ENCODE peak calls at places on chromosomes 1 and 21, in nine cellular contexts. One of them, this sample, is unnamed.

GRCh38 chr1:178928985-178929384 is 58.1 kb upstream of the ANGPTL1 start:
- DNase-seq in activated T-cell treated with anti-CD3 and anti-CD28 coated beads, Interleukin-2, amount 50 U/mL, for 72 hours: no peak
- DNase-seq in endothelial cell of umbilical vein: peak
- DNase-seq in T-cell: no peak
- DNase-seq in CD8-positive, alpha-beta memory T cell: no peak
- DNase-seq in A172: no peak
- DNase-seq in A673: no peak
- DNase-seq in NCI-H1092: no peak
- DNase-seq in EH: no peak
- DNase-seq in this sample: no peak

GRCh38 chr21:36664678-36665022 is 34.3 kb upstream of the SIM2 start:
- DNase-seq in NCI-H1092: no peak
- DNase-seq in A673: no peak
- DNase-seq in endothelial cell of umbilical vein: no peak
- DNase-seq in activated T-cell treated with anti-CD3 and anti-CD28 coated beads, Interleukin-2, amount 50 U/mL, for 72 hours: no peak
- DNase-seq in EH: no peak
- DNase-seq in A172: no peak
- DNase-seq in CD8-positive, alpha-beta memory T cell: no peak
- DNase-seq in T-cell: no peak
- DNase-seq in this sample: no peak

GRCh38 chr1:53587252-53587992 is 128.2 kb downstream of the DMRTB1 start:
- DNase-seq in EH: no peak
- DNase-seq in A673: no peak
- DNase-seq in A172: no peak
- DNase-seq in T-cell: no peak
- DNase-seq in CD8-positive, alpha-beta memory T cell: no peak
- DNase-seq in endothelial cell of umbilical vein: no peak
- DNase-seq in NCI-H1092: no peak
- DNase-seq in activated T-cell treated with anti-CD3 and anti-CD28 coated beads, Interleukin-2, amount 50 U/mL, for 72 hours: no peak
- DNase-seq in this sample: peak

GRCh38 chr1:203239906-203240305 is 10.4 kb upstream of the CHIT1 start:
- DNase-seq in endothelial cell of umbilical vein: no peak
- DNase-seq in A172: no peak
- DNase-seq in activated T-cell treated with anti-CD3 and anti-CD28 coated beads, Interleukin-2, amount 50 U/mL, for 72 hours: no peak
- DNase-seq in EH: no peak
- DNase-seq in NCI-H1092: no peak
- DNase-seq in A673: no peak
- DNase-seq in CD8-positive, alpha-beta memory T cell: no peak
- DNase-seq in T-cell: no peak
- DNase-seq in this sample: no peak

GRCh38 chr1:218374972-218375371 is 29.8 kb downstream of the TGFB2 start:
- DNase-seq in T-cell: no peak
- DNase-seq in NCI-H1092: no peak
- DNase-seq in A673: no peak
- DNase-seq in A172: peak
- DNase-seq in EH: peak
- DNase-seq in activated T-cell treated with anti-CD3 and anti-CD28 coated beads, Interleukin-2, amount 50 U/mL, for 72 hours: no peak
- DNase-seq in CD8-positive, alpha-beta memory T cell: no peak
- DNase-seq in endothelial cell of umbilical vein: peak
- DNase-seq in this sample: no peak

GRCh38 chr1:119966020-119966419 is 69.7 kb upstream of the ADAM30 start:
- DNase-seq in T-cell: no peak
- DNase-seq in endothelial cell of umbilical vein: no peak
- DNase-seq in EH: peak
- DNase-seq in activated T-cell treated with anti-CD3 and anti-CD28 coated beads, Interleukin-2, amount 50 U/mL, for 72 hours: no peak
- DNase-seq in A172: no peak
- DNase-seq in NCI-H1092: no peak
- DNase-seq in CD8-positive, alpha-beta memory T cell: no peak
- DNase-seq in A673: no peak
- DNase-seq in this sample: no peak

GRCh38 chr1:114428083-114428754 is 82.8 kb downstream of the TRIM33 start:
- DNase-seq in endothelial cell of umbilical vein: peak
- DNase-seq in A172: no peak
- DNase-seq in NCI-H1092: no peak
- DNase-seq in A673: peak
- DNase-seq in T-cell: peak
- DNase-seq in CD8-positive, alpha-beta memory T cell: no peak
- DNase-seq in EH: peak
- DNase-seq in activated T-cell treated with anti-CD3 and anti-CD28 coated beads, Interleukin-2, amount 50 U/mL, for 72 hours: no peak
- DNase-seq in this sample: no peak

GRCh38 chr1:248681651-248682050 is 20.9 kb downstream of the OR14I1 start:
- DNase-seq in T-cell: no peak
- DNase-seq in activated T-cell treated with anti-CD3 and anti-CD28 coated beads, Interleukin-2, amount 50 U/mL, for 72 hours: no peak
- DNase-seq in EH: no peak
- DNase-seq in A673: no peak
- DNase-seq in endothelial cell of umbilical vein: no peak
- DNase-seq in A172: no peak
- DNase-seq in NCI-H1092: no peak
- DNase-seq in CD8-positive, alpha-beta memory T cell: no peak
- DNase-seq in this sample: peak

GRCh38 chr1:173447224-173447623 is 29.9 kb upstream of the PRDX6 start:
- DNase-seq in T-cell: no peak
- DNase-seq in A172: no peak
- DNase-seq in A673: no peak
- DNase-seq in endothelial cell of umbilical vein: no peak
- DNase-seq in activated T-cell treated with anti-CD3 and anti-CD28 coated beads, Interleukin-2, amount 50 U/mL, for 72 hours: no peak
- DNase-seq in CD8-positive, alpha-beta memory T cell: no peak
- DNase-seq in NCI-H1092: no peak
- DNase-seq in EH: no peak
- DNase-seq in this sample: no peak

GRCh38 chr21:41247561-41247968 is 69.0 kb upstream of the FAM3B start:
- DNase-seq in endothelial cell of umbilical vein: peak
- DNase-seq in activated T-cell treated with anti-CD3 and anti-CD28 coated beads, Interleukin-2, amount 50 U/mL, for 72 hours: no peak
- DNase-seq in T-cell: no peak
- DNase-seq in CD8-positive, alpha-beta memory T cell: no peak
- DNase-seq in NCI-H1092: peak
- DNase-seq in A673: no peak
- DNase-seq in EH: no peak
- DNase-seq in A172: no peak
- DNase-seq in this sample: no peak

GRCh38 chr21:37198989-37199924 is 67.9 kb downstream of the VPS26C start:
- DNase-seq in CD8-positive, alpha-beta memory T cell: no peak
- DNase-seq in T-cell: no peak
- DNase-seq in A172: peak
- DNase-seq in activated T-cell treated with anti-CD3 and anti-CD28 coated beads, Interleukin-2, amount 50 U/mL, for 72 hours: no peak
- DNase-seq in NCI-H1092: no peak
- DNase-seq in endothelial cell of umbilical vein: peak
- DNase-seq in EH: peak
- DNase-seq in A673: peak
- DNase-seq in this sample: no peak

GRCh38 chr1:231792634-231793033 is 166.0 kb downstream of the DISC1 start:
- DNase-seq in CD8-positive, alpha-beta memory T cell: no peak
- DNase-seq in activated T-cell treated with anti-CD3 and anti-CD28 coated beads, Interleukin-2, amount 50 U/mL, for 72 hours: no peak
- DNase-seq in A172: no peak
- DNase-seq in EH: peak
- DNase-seq in endothelial cell of umbilical vein: peak
- DNase-seq in A673: no peak
- DNase-seq in T-cell: no peak
- DNase-seq in NCI-H1092: no peak
- DNase-seq in this sample: no peak

This sample was measured in NCI-H82.